ENCODE peak calls at places on chromosomes 7 and 10, in ten cellular contexts. K is stimulated activated CD8-positive, alpha-beta memory T cell treated with anti-CD3 and anti-CD28 coated beads, Interleukin-2, amount 100 ng/mL, for 48 hours; U is GM06990; I is hypothalamus; O is AG08395; X is CD4-positive, alpha-beta T cell; Z is neural progenitor cell; D is EH; R is NCI-H2171 treated with DMSO at 0.1 percent for 48 hours; H is activated T-cell treated with anti-CD3 and anti-CD28 coated beads for 1 hour. F is an unnamed sample.

GRCh38 chr10:16470747-16471146 is 33.9 kb downstream of the PTER start:
- DNase-seq in K (peak; percentile 10), U (no peak), I (no peak), O (no peak), X (no peak), Z (no peak), D (no peak), R (no peak), H (no peak), F (no peak)

GRCh38 chr10:84264611-84265141 is 19.8 kb downstream of the RGR start:
- DNase-seq in K (peak; percentile 61), U (peak; percentile 35), I (peak; percentile 32), O (peak; percentile 77), X (peak; percentile 62), Z (peak; percentile 84), D (peak; percentile 64), R (peak; percentile 49), H (peak; percentile 57), F (peak; percentile 71)

GRCh38 chr7:127396184-127396583 is 3.7 kb upstream of the ZNF800 start:
- DNase-seq in K (peak; percentile 31), U (peak; percentile 64), I (no peak), O (no peak), X (no peak), Z (peak; percentile 9), D (no peak), R (no peak), H (no peak), F (no peak)

GRCh38 chr10:73998623-73999622 is 1.0 kb downstream of the VCL start:
- DNase-seq in K (no peak), U (no peak), I (peak; percentile 13), O (peak; percentile 67), X (no peak), Z (peak; percentile 81), D (peak; percentile 89), R (peak; percentile 50), H (peak; percentile 1), F (peak; percentile 65)

GRCh38 chr7:150716368-150716767 is at the start of gene GIMAP1:
- DNase-seq in K (no peak), U (no peak), I (no peak), O (no peak), X (peak; percentile 66), Z (no peak), D (no peak), R (no peak), H (peak; percentile 58), F (no peak)

GRCh38 chr7:130970696-130971095 is 236.7 kb upstream of the KLF14 start:
- DNase-seq in K (no peak), U (no peak), I (no peak), O (no peak), X (no peak), Z (no peak), D (peak; percentile 36), R (no peak), H (no peak), F (no peak)

GRCh38 chr10:84258034-84258695 is 13.3 kb downstream of the RGR start:
- DNase-seq in K (no peak), U (no peak), I (no peak), O (no peak), X (no peak), Z (no peak), D (no peak), R (no peak), H (no peak), F (no peak)

GRCh38 chr10:117899181-117899683 is 147.5 kb downstream of the RAB11FIP2 start:
- DNase-seq in K (no peak), U (no peak), I (no peak), O (no peak), X (no peak), Z (peak; percentile 25), D (no peak), R (no peak), H (no peak), F (no peak)

GRCh38 chr7:16698200-16698910 is 52.4 kb downstream of the BZW2 start:
- DNase-seq in K (no peak), U (no peak), I (no peak), O (no peak), X (no peak), Z (no peak), D (peak; percentile 34), R (no peak), H (no peak), F (no peak)

GRCh38 chr7:148697256-148697841 is 1.4 kb upstream of the CUL1 start:
- DNase-seq in K (peak; percentile 46), U (no peak), I (no peak), O (peak; percentile 58), X (no peak), Z (no peak), D (peak; percentile 72), R (no peak), H (no peak), F (peak; percentile 61)

GRCh38 chr10:110323503-110323902 is 18.8 kb upstream of the SMNDC1 start:
- DNase-seq in K (no peak), U (no peak), I (no peak), O (peak; percentile 93), X (no peak), Z (no peak), D (peak; percentile 95), R (no peak), H (no peak), F (peak; percentile 92)

GRCh38 chr7:134558370-134558769 is 9.5 kb downstream of the AKR1B15 start:
- DNase-seq in K (no peak), U (no peak), I (no peak), O (no peak), X (no peak), Z (no peak), D (no peak), R (no peak), H (no peak), F (no peak)

GRCh38 chr10:120513307-120513706 is 56.3 kb downstream of the PLPP4 start:
- DNase-seq in K (no peak), U (no peak), I (no peak), O (no peak), X (no peak), Z (no peak), D (no peak), R (no peak), H (no peak), F (no peak)

GRCh38 chr10:72597897-72598296 is 28.0 kb downstream of the MICU1 start:
- DNase-seq in K (no peak), U (peak; percentile 24), I (no peak), O (peak; percentile 47), X (no peak), Z (no peak), D (peak; percentile 57), R (no peak), H (no peak), F (no peak)

GRCh38 chr7:152621426-152621825 is 54.5 kb downstream of the XRCC2 start:
- DNase-seq in K (no peak), U (no peak), I (no peak), O (no peak), X (no peak), Z (no peak), D (no peak), R (no peak), H (no peak), F (no peak)

GRCh38 chr7:38731195-38731594 is 100.0 kb upstream of the AMPH start:
- DNase-seq in K (no peak), U (no peak), I (no peak), O (peak; percentile 44), X (no peak), Z (no peak), D (peak; percentile 61), R (no peak), H (no peak), F (peak; percentile 48)

GRCh38 chr7:15397921-15398560 is 163.8 kb downstream of the AGMO start:
- DNase-seq in K (no peak), U (no peak), I (no peak), O (no peak), X (no peak), Z (no peak), D (no peak), R (peak; percentile 17), H (no peak), F (no peak)

GRCh38 chr7:91128574-91129348 is 135.5 kb upstream of the FZD1 start:
- DNase-seq in K (no peak), U (no peak), I (no peak), O (peak; percentile 2), X (no peak), Z (peak; percentile 35), D (peak; percentile 46), R (no peak), H (no peak), F (no peak)

GRCh38 chr7:141550694-141551079 is 523 bp upstream of the AGK start:
- DNase-seq in K (no peak), U (no peak), I (no peak), O (peak; percentile 22), X (no peak), Z (peak; percentile 26), D (peak; percentile 32), R (no peak), H (no peak), F (no peak)

GRCh38 chr7:33876600-33877274 is 28.6 kb upstream of the BMPER start:
- DNase-seq in K (no peak), U (no peak), I (no peak), O (no peak), X (no peak), Z (no peak), D (no peak), R (no peak), H (no peak), F (no peak)

GRCh38 chr10:31622993-31623392 is 304.0 kb downstream of the ZEB1 start:
- DNase-seq in K (no peak), U (no peak), I (no peak), O (peak; percentile 80), X (no peak), Z (no peak), D (peak; percentile 94), R (peak; percentile 52), H (no peak), F (no peak)

GRCh38 chr10:124450010-124450782 is at the start of gene NKX1-2:
- DNase-seq in K (no peak), U (no peak), I (no peak), O (no peak), X (no peak), Z (peak; percentile 93), D (no peak), R (peak; percentile 31), H (no peak), F (no peak)

GRCh38 chr10:20489961-20490360 is 407.1 kb downstream of the NEBL start:
- DNase-seq in K (no peak), U (no peak), I (no peak), O (no peak), X (no peak), Z (no peak), D (no peak), R (no peak), H (no peak), F (peak; percentile 49)

GRCh38 chr10:42979730-42980467 is 97.0 kb upstream of the RET start:
- DNase-seq in K (no peak), U (no peak), I (no peak), O (no peak), X (no peak), Z (no peak), D (no peak), R (no peak), H (no peak), F (no peak)

GRCh38 chr10:112446855-112447691 is at the start of the genes VTI1A and ZDHHC6:
- DNase-seq in K (peak; percentile 79), U (peak; percentile 85), I (peak; percentile 37), O (peak; percentile 88), X (peak; percentile 76), Z (peak; percentile 91), D (peak; percentile 83), R (peak; percentile 75), H (peak; percentile 76), F (peak; percentile 80)

GRCh38 chr10:351770-352318 is 216.6 kb downstream of the ZMYND11 start:
- DNase-seq in K (peak; percentile 13), U (no peak), I (no peak), O (no peak), X (no peak), Z (no peak), D (no peak), R (no peak), H (no peak), F (no peak)

GRCh38 chr7:28163955-28164354 is 16.6 kb downstream of the JAZF1 start:
- DNase-seq in K (no peak), U (no peak), I (no peak), O (peak; percentile 38), X (no peak), Z (no peak), D (peak; percentile 89), R (no peak), H (no peak), F (no peak)

GRCh38 chr10:43116596-43116995 is 21.6 kb upstream of the CSGALNACT2 start:
- DNase-seq in K (no peak), U (no peak), I (no peak), O (no peak), X (no peak), Z (no peak), D (no peak), R (no peak), H (no peak), F (no peak)